ENCODE peak calls at places on chromosomes 11 and 22, in eight cellular contexts. One of them, this sample, is unnamed.

GRCh38 chr11:127345819-127346459 is 345.4 kb upstream of the KIRREL3 start:
- DNase-seq in heart left ventricle: peak; percentile 19
- DNase-seq in spleen: no peak
- DNase-seq in stomach: no peak
- DNase-seq in testis: peak; percentile 58
- DNase-seq in breast epithelium: no peak
- DNase-seq in esophagus squamous epithelium: no peak
- DNase-seq in right lobe of liver: peak; percentile 47
- DNase-seq in this sample: no peak

GRCh38 chr11:77515483-77515882 is 41.6 kb upstream of the PAK1 start:
- DNase-seq in testis: no peak
- DNase-seq in right lobe of liver: no peak
- DNase-seq in stomach: no peak
- DNase-seq in spleen: no peak
- DNase-seq in breast epithelium: no peak
- DNase-seq in heart left ventricle: no peak
- DNase-seq in esophagus squamous epithelium: no peak
- DNase-seq in this sample: no peak

GRCh38 chr11:69484427-69485259 is 3.2 kb downstream of the LINC01488 start:
- DNase-seq in breast epithelium: no peak
- DNase-seq in stomach: no peak
- DNase-seq in right lobe of liver: no peak
- DNase-seq in testis: no peak
- DNase-seq in heart left ventricle: no peak
- DNase-seq in spleen: peak; percentile 51
- DNase-seq in esophagus squamous epithelium: no peak
- DNase-seq in this sample: no peak

GRCh38 chr11:21794306-21794705 is 398.6 kb upstream of the ANO5 start:
- DNase-seq in spleen: no peak
- DNase-seq in testis: no peak
- DNase-seq in heart left ventricle: no peak
- DNase-seq in right lobe of liver: no peak
- DNase-seq in stomach: no peak
- DNase-seq in esophagus squamous epithelium: no peak
- DNase-seq in breast epithelium: no peak
- DNase-seq in this sample: no peak

GRCh38 chr11:57432714-57433163 is 5.8 kb upstream of the SLC43A3 start:
- DNase-seq in heart left ventricle: no peak
- DNase-seq in spleen: no peak
- DNase-seq in breast epithelium: no peak
- DNase-seq in right lobe of liver: no peak
- DNase-seq in testis: peak; percentile 18
- DNase-seq in stomach: no peak
- DNase-seq in esophagus squamous epithelium: no peak
- DNase-seq in this sample: no peak

GRCh38 chr22:19411690-19412045 is 19.9 kb downstream of the HIRA start:
- DNase-seq in right lobe of liver: no peak
- DNase-seq in testis: no peak
- DNase-seq in esophagus squamous epithelium: no peak
- DNase-seq in heart left ventricle: no peak
- DNase-seq in stomach: no peak
- DNase-seq in spleen: no peak
- DNase-seq in breast epithelium: no peak
- DNase-seq in this sample: no peak

GRCh38 chr11:67441731-67442401 is 1.4 kb downstream of the CORO1B start:
- DNase-seq in testis: no peak
- DNase-seq in heart left ventricle: no peak
- DNase-seq in spleen: peak; percentile 85
- DNase-seq in esophagus squamous epithelium: no peak
- DNase-seq in right lobe of liver: no peak
- DNase-seq in stomach: no peak
- DNase-seq in breast epithelium: no peak
- DNase-seq in this sample: no peak

GRCh38 chr22:19989725-19990067 is 26.9 kb downstream of the ARVCF start:
- DNase-seq in breast epithelium: no peak
- DNase-seq in heart left ventricle: no peak
- DNase-seq in spleen: no peak
- DNase-seq in stomach: no peak
- DNase-seq in right lobe of liver: no peak
- DNase-seq in testis: no peak
- DNase-seq in esophagus squamous epithelium: no peak
- DNase-seq in this sample: no peak

GRCh38 chr11:7703785-7704184 is 2.5 kb downstream of the OVCH2 start:
- DNase-seq in spleen: no peak
- DNase-seq in right lobe of liver: no peak
- DNase-seq in testis: no peak
- DNase-seq in stomach: no peak
- DNase-seq in esophagus squamous epithelium: no peak
- DNase-seq in breast epithelium: no peak
- DNase-seq in heart left ventricle: no peak
- DNase-seq in this sample: no peak

GRCh38 chr11:75809991-75810390 is 5.0 kb upstream of the UVRAG start:
- DNase-seq in stomach: no peak
- DNase-seq in spleen: no peak
- DNase-seq in testis: no peak
- DNase-seq in heart left ventricle: no peak
- DNase-seq in right lobe of liver: no peak
- DNase-seq in breast epithelium: no peak
- DNase-seq in esophagus squamous epithelium: no peak
- DNase-seq in this sample: no peak

GRCh38 chr11:32090774-32091370 is at the start of gene RCN1:
- DNase-seq in breast epithelium: peak; percentile 60
- DNase-seq in right lobe of liver: peak; percentile 70
- DNase-seq in testis: peak; percentile 64
- DNase-seq in spleen: peak; percentile 90
- DNase-seq in esophagus squamous epithelium: no peak
- DNase-seq in stomach: peak; percentile 46
- DNase-seq in heart left ventricle: peak; percentile 79
- DNase-seq in this sample: peak; percentile 77

GRCh38 chr11:43358308-43358669 is 431 bp upstream of the TTC17 start:
- DNase-seq in testis: no peak
- DNase-seq in right lobe of liver: no peak
- DNase-seq in stomach: no peak
- DNase-seq in breast epithelium: no peak
- DNase-seq in spleen: no peak
- DNase-seq in heart left ventricle: no peak
- DNase-seq in esophagus squamous epithelium: no peak
- DNase-seq in this sample: no peak

GRCh38 chr11:30949838-30950237 is 363.7 kb upstream of the MPPED2 start:
- DNase-seq in stomach: no peak
- DNase-seq in breast epithelium: no peak
- DNase-seq in esophagus squamous epithelium: no peak
- DNase-seq in spleen: no peak
- DNase-seq in right lobe of liver: no peak
- DNase-seq in heart left ventricle: no peak
- DNase-seq in testis: no peak
- DNase-seq in this sample: no peak

GRCh38 chr22:48182896-48183805 is 1420.7 kb downstream of the TBC1D22A start:
- DNase-seq in breast epithelium: no peak
- DNase-seq in right lobe of liver: no peak
- DNase-seq in stomach: no peak
- DNase-seq in spleen: no peak
- DNase-seq in testis: no peak
- DNase-seq in heart left ventricle: no peak
- DNase-seq in esophagus squamous epithelium: no peak
- DNase-seq in this sample: no peak

GRCh38 chr22:28394711-28395110 is 284.9 kb downstream of the TTC28 start:
- DNase-seq in right lobe of liver: no peak
- DNase-seq in esophagus squamous epithelium: no peak
- DNase-seq in stomach: no peak
- DNase-seq in heart left ventricle: no peak
- DNase-seq in spleen: no peak
- DNase-seq in testis: no peak
- DNase-seq in breast epithelium: no peak
- DNase-seq in this sample: no peak

GRCh38 chr11:6219359-6219758 is 14.0 kb downstream of the C11orf42 start:
- DNase-seq in testis: no peak
- DNase-seq in right lobe of liver: no peak
- DNase-seq in breast epithelium: no peak
- DNase-seq in heart left ventricle: no peak
- DNase-seq in spleen: no peak
- DNase-seq in esophagus squamous epithelium: no peak
- DNase-seq in stomach: no peak
- DNase-seq in this sample: no peak

GRCh38 chr11:111229604-111230003 is 15.9 kb upstream of the POU2AF2 start:
- DNase-seq in spleen: no peak
- DNase-seq in stomach: no peak
- DNase-seq in heart left ventricle: no peak
- DNase-seq in breast epithelium: no peak
- DNase-seq in esophagus squamous epithelium: no peak
- DNase-seq in right lobe of liver: no peak
- DNase-seq in testis: peak; percentile 72
- DNase-seq in this sample: no peak

DNA sequence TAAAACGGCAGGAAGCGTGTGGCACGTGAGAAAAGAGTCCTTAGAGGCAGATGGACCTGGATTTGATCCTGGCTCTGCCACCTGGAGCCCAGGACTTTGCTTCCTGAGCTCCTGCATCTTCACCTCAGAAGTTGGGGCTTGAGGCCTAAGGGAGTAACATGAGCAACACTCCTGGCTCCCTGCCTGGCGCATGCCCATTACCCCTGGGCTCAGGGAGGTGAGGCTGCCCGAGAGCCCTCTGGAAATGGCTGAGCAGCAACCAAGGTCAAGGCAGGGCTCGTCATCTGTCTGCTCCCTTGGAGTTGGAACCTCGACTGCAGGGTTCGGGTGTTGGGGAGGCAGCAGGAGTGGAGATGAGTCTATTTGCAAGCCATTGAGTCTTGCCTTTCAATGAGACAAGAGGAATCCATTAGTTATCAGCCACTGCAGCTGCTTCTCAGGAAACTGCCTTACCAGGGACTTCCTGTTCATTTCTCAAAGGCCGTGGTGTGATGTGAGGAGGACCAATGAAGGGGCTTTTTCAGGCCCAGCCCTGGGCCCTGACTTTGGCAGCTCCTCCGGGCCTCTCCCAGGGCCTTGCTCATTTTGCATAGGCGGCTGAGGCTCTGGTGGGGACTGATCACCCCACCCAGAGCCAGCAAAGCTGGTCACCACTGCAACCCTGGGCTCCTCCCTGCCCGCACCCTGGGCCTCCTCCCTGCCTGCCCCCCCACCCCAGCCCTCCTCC is 6.3 kb downstream of the FADS2 start:
- DNase-seq in heart left ventricle: peak; percentile 67
- DNase-seq in breast epithelium: no peak
- DNase-seq in stomach: no peak
- DNase-seq in testis: peak; percentile 66
- DNase-seq in esophagus squamous epithelium: no peak
- DNase-seq in spleen: peak; percentile 78
- DNase-seq in right lobe of liver: no peak
- DNase-seq in this sample: no peak
- H3K4me3 ChIP-seq in heart left ventricle: no peak overlapping the region
- H3K4me3 ChIP-seq in breast epithelium: no peak overlapping the region
- H3K4me3 ChIP-seq in stomach: no peak overlapping the region
- H3K4me3 ChIP-seq in testis: no peak overlapping the region
- H3K4me3 ChIP-seq in esophagus squamous epithelium: no peak overlapping the region
- H3K4me3 ChIP-seq in spleen: no peak overlapping the region
- H3K4me3 ChIP-seq in right lobe of liver: no peak overlapping the region
- H3K4me3 ChIP-seq in this sample: no peak overlapping the region

GRCh38 chr11:535519-536454 is at the start of gene HRAS:
- DNase-seq in right lobe of liver: peak; percentile 96
- DNase-seq in spleen: peak; percentile 98
- DNase-seq in testis: peak; percentile 95
- DNase-seq in breast epithelium: peak; percentile 96
- DNase-seq in stomach: peak; percentile 97
- DNase-seq in esophagus squamous epithelium: peak; percentile 69
- DNase-seq in heart left ventricle: peak; percentile 96
- DNase-seq in this sample: peak; percentile 98
- TF ChIP-seq POLR2A in right lobe of liver: peak; percentile 68
- TF ChIP-seq POLR2A in spleen: no peak
- TF ChIP-seq POLR2A in testis: peak; percentile 8
- TF ChIP-seq POLR2A in breast epithelium: no peak
- TF ChIP-seq POLR2A in stomach: no peak
- TF ChIP-seq POLR2A in esophagus squamous epithelium: no peak
- TF ChIP-seq POLR2A in heart left ventricle: no peak
- TF ChIP-seq POLR2A in this sample: no peak

GRCh38 chr11:64558869-64559268 is 32.2 kb upstream of the SLC22A12 start:
- DNase-seq in stomach: no peak
- DNase-seq in right lobe of liver: no peak
- DNase-seq in spleen: peak; percentile 50
- DNase-seq in breast epithelium: no peak
- DNase-seq in esophagus squamous epithelium: no peak
- DNase-seq in testis: no peak
- DNase-seq in heart left ventricle: no peak
- DNase-seq in this sample: no peak

GRCh38 chr11:64560941-64561340 is 30.1 kb upstream of the SLC22A12 start:
- DNase-seq in esophagus squamous epithelium: no peak
- DNase-seq in testis: no peak
- DNase-seq in breast epithelium: no peak
- DNase-seq in spleen: peak; percentile 38
- DNase-seq in stomach: no peak
- DNase-seq in heart left ventricle: no peak
- DNase-seq in right lobe of liver: no peak
- DNase-seq in this sample: no peak

GRCh38 chr11:64559351-64560138 is 31.5 kb upstream of the SLC22A12 start:
- DNase-seq in right lobe of liver: no peak
- DNase-seq in stomach: no peak
- DNase-seq in heart left ventricle: no peak
- DNase-seq in breast epithelium: no peak
- DNase-seq in testis: no peak
- DNase-seq in esophagus squamous epithelium: no peak
- DNase-seq in spleen: peak; percentile 55
- DNase-seq in this sample: no peak

GRCh38 chr11:64561984-64562722 is 28.9 kb upstream of the SLC22A12 start:
- DNase-seq in esophagus squamous epithelium: no peak
- DNase-seq in right lobe of liver: no peak
- DNase-seq in stomach: no peak
- DNase-seq in breast epithelium: no peak
- DNase-seq in heart left ventricle: no peak
- DNase-seq in testis: no peak
- DNase-seq in spleen: peak; percentile 60
- DNase-seq in this sample: no peak

DNA sequence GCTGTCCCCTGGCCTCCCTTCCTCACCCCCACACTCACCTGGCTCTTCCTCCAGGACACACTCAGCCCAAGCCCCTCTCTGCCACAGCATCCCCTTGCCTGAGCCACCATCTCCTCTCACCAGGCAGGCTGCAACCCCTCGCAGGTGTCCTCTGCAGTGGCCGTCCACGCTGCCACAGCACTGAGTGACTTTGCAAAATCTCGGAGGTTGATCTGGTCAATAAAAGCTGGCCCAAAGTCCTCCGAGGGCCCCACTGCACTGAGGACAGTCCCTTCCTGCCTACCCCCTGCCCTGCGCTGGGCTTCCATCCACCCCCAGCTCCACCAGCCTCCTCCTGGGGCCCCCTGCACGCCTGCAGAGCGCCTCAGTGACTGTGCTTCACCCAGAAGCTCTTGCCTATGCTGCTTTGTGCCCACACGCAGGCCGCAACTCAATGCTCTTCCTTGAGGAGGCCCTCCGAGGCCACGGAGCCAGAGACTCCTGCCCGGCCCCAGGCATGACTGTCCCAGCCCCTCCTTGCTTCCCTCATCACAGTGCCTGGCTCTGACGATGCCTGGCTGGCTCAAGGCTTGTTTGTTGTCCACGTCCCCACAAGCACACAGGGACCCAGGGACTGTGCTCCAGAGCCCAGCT is 30.8 kb upstream of the SLC22A12 start:
- DNase-seq in heart left ventricle: no peak
- DNase-seq in testis: no peak
- DNase-seq in spleen: peak; percentile 38
- DNase-seq in breast epithelium: no peak
- DNase-seq in stomach: no peak
- DNase-seq in right lobe of liver: no peak
- DNase-seq in esophagus squamous epithelium: no peak
- DNase-seq in this sample: peak; percentile 57
- H3K27me3 ChIP-seq in heart left ventricle: no peaks in the 10 kb centered on the region
- H3K27me3 ChIP-seq in testis: no peaks in the 10 kb centered on the region
- H3K27me3 ChIP-seq in spleen: no peaks in the 10 kb centered on the region
- H3K27me3 ChIP-seq in breast epithelium: no peaks in the 10 kb centered on the region
- H3K27me3 ChIP-seq in stomach: peaks cover 30% of the 10 kb centered on the region
- H3K27me3 ChIP-seq in right lobe of liver: no peaks in the 10 kb centered on the region
- H3K27me3 ChIP-seq in esophagus squamous epithelium: no peaks in the 10 kb centered on the region
- H3K27me3 ChIP-seq in this sample: peaks cover 8% of the 10 kb centered on the region

GRCh38 chr11:36110698-36111410 is 167.0 kb downstream of the LDLRAD3 start:
- DNase-seq in testis: no peak
- DNase-seq in right lobe of liver: no peak
- DNase-seq in esophagus squamous epithelium: no peak
- DNase-seq in breast epithelium: no peak
- DNase-seq in heart left ventricle: no peak
- DNase-seq in stomach: no peak
- DNase-seq in spleen: no peak
- DNase-seq in this sample: no peak
- H3K4me3 ChIP-seq in testis: no peak overlapping the region
- H3K4me3 ChIP-seq in right lobe of liver: no peak overlapping the region
- H3K4me3 ChIP-seq in esophagus squamous epithelium: no peak overlapping the region
- H3K4me3 ChIP-seq in breast epithelium: no peak overlapping the region
- H3K4me3 ChIP-seq in heart left ventricle: no peak overlapping the region
- H3K4me3 ChIP-seq in stomach: no peak overlapping the region
- H3K4me3 ChIP-seq in spleen: no peak overlapping the region
- H3K4me3 ChIP-seq in this sample: no peak overlapping the region